ENCODE peak calls at places on chromosomes 1 and 21, in four cellular contexts. K is AG20443, M is head of caudate nucleus, E is GM23248. N is an unnamed sample.

GRCh38 chr1:24963099-24963872 is 33.2 kb upstream of the RUNX3 start:
- DNase-seq in K (no peak), M (no peak), E (no peak), N (no peak)

GRCh38 chr1:112524251-112524650 is 15.5 kb downstream of the WNT2B start:
- DNase-seq in E (peak), M (no peak), K (peak), N (peak)

GRCh38 chr1:189432761-189433160 is 1044.9 kb downstream of the BRINP3 start:
- DNase-seq in M (no peak), E (no peak), K (no peak), N (peak)

GRCh38 chr1:195105773-195106172 is 1502.5 kb downstream of the KCNT2 start:
- DNase-seq in K (no peak), E (no peak), M (no peak), N (peak)

GRCh38 chr1:219759095-219759494 is 146.2 kb upstream of the ZC3H11B start:
- DNase-seq in K (no peak), E (no peak), M (no peak), N (no peak)

GRCh38 chr1:185811062-185811709 is 77.0 kb downstream of the HMCN1 start:
- DNase-seq in K (no peak), M (no peak), E (no peak), N (no peak)

GRCh38 chr1:33893147-33893830 is 29.4 kb downstream of the HMGB4 start:
- DNase-seq in E (peak), K (peak), M (no peak), N (peak)

GRCh38 chr21:44869860-44870747 is 3.4 kb downstream of the PTTG1IP start:
- DNase-seq in M (no peak), K (peak), E (peak), N (peak)

GRCh38 chr1:175319112-175319911 is 126.7 kb upstream of the KIAA0040 start:
- DNase-seq in M (peak), K (peak), E (peak), N (peak)

GRCh38 chr1:70877343-70877742 is 170.3 kb downstream of the PTGER3 start:
- DNase-seq in M (no peak), K (no peak), E (no peak), N (no peak)

GRCh38 chr1:109790329-109790728 is 26.6 kb upstream of the EPS8L3 start:
- DNase-seq in M (no peak), K (no peak), E (no peak), N (no peak)

GRCh38 chr1:223155153-223155552 is 12.1 kb upstream of the TLR5 start:
- DNase-seq in M (no peak), E (no peak), K (no peak), N (no peak)

GRCh38 chr1:16321176-16321867 is 31.0 kb downstream of the FBXO42 start:
- DNase-seq in E (peak), M (no peak), K (peak), N (no peak)

GRCh38 chr21:38917045-38917774 is 111.5 kb downstream of the ETS2 start:
- DNase-seq in K (no peak), M (no peak), E (no peak), N (no peak)

GRCh38 chr21:36260030-36260787 is 59.8 kb upstream of the MORC3 start:
- DNase-seq in M (no peak), K (peak), E (peak), N (peak)

GRCh38 chr1:43953361-43953760 is 6.6 kb downstream of the IPO13 start:
- DNase-seq in K (no peak), M (no peak), E (no peak), N (no peak)

GRCh38 chr1:110292031-110292300 is 47.2 kb upstream of the RBM15 start:
- DNase-seq in E (no peak), M (no peak), K (no peak), N (no peak)

GRCh38 chr21:36563301-36563926 is 83.5 kb upstream of the CLDN14 start:
- DNase-seq in E (no peak), K (no peak), M (no peak), N (no peak)

GRCh38 chr1:158371188-158371953 is 17.7 kb downstream of the CD1E start:
- DNase-seq in M (no peak), E (no peak), K (no peak), N (no peak)

GRCh38 chr21:14533555-14534400 is 12.3 kb downstream of the SAMSN1 start:
- DNase-seq in M (no peak), K (no peak), E (peak), N (no peak)

GRCh38 chr1:28526886-28527285 is 21.0 kb downstream of the RCC1 start:
- DNase-seq in M (no peak), E (no peak), K (no peak), N (no peak)

GRCh38 chr1:19651141-19651737 is 7.1 kb downstream of the NBL1 start:
- DNase-seq in K (peak), E (peak), M (peak), N (peak)

GRCh38 chr1:110880708-110881374 is 7.9 kb downstream of the CD53 start:
- DNase-seq in M (no peak), K (no peak), E (peak), N (no peak)

GRCh38 chr1:201136696-201137392 is 9.9 kb upstream of the ASCL5 start:
- DNase-seq in M (no peak), E (no peak), K (no peak), N (no peak)

GRCh38 chr1:150322310-150322709 is 977 bp downstream of the PRPF3 start:
- DNase-seq in E (peak), M (no peak), K (no peak), N (no peak)

GRCh38 chr1:83495560-83495959 is 503.4 kb downstream of the TTLL7 start:
- DNase-seq in E (no peak), K (no peak), M (no peak), N (no peak)